ENCODE peak calls at places on chromosomes 1 and 21, in four cellular contexts. Q is stomach, R is A549, G is body of pancreas. A is an unnamed sample. For H3K4me1, the result is how much of the 10 kb centered on the place peaks cover.

GRCh38 chr1:118100686-118101300 is 84.2 kb downstream of the SPAG17 start:
- DNase-seq in Q (peak), R (no peak), G (peak), A (no peak)

GRCh38 chr1:207007352-207008033 is 25.1 kb downstream of the C1orf116 start:
- DNase-seq in Q (peak), R (peak), G (peak), A (no peak)

GRCh38 chr21:16162953-16163352 is 433.2 kb downstream of the USP25 start:
- DNase-seq in Q (no peak), R (no peak), G (no peak), A (no peak)

GRCh38 chr1:200351826-200352549 is 57.8 kb downstream of the ZNF281 start:
- DNase-seq in Q (no peak), R (peak), G (peak), A (no peak)

GRCh38 chr1:77316006-77316405 is 34.2 kb downstream of the AK5 start:
- DNase-seq in Q (no peak), R (no peak), G (no peak), A (no peak)

GRCh38 chr1:220217383-220217988 is 54.8 kb downstream of the RAB3GAP2 start:
- DNase-seq in Q (no peak), R (peak), G (no peak), A (no peak)

GRCh38 chr1:94327001-94327685 is 89.8 kb upstream of the ARHGAP29 start:
- DNase-seq in Q (peak), R (no peak), G (peak), A (no peak)

GRCh38 chr1:34163792-34164509 is 1.1 kb downstream of the CSMD2 start:
- DNase-seq in Q (no peak), R (no peak), G (no peak), A (no peak)

GRCh38 chr1:77544845-77545244 is 137.6 kb downstream of the ZZZ3 start:
- DNase-seq in Q (no peak), R (no peak), G (no peak), A (no peak)

GRCh38 chr1:226123591-226124471 is 61.3 kb downstream of the H3-3A start:
- DNase-seq in Q (peak), R (no peak), G (peak), A (no peak)

GRCh38 chr1:52334906-52335528 is 31.0 kb downstream of the CC2D1B start:
- DNase-seq in Q (no peak), R (no peak), G (no peak), A (no peak)

GRCh38 chr1:12464627-12465056 is 153.4 kb downstream of the DHRS3 start:
- DNase-seq in Q (no peak), R (no peak), G (peak), A (no peak)

DNA sequence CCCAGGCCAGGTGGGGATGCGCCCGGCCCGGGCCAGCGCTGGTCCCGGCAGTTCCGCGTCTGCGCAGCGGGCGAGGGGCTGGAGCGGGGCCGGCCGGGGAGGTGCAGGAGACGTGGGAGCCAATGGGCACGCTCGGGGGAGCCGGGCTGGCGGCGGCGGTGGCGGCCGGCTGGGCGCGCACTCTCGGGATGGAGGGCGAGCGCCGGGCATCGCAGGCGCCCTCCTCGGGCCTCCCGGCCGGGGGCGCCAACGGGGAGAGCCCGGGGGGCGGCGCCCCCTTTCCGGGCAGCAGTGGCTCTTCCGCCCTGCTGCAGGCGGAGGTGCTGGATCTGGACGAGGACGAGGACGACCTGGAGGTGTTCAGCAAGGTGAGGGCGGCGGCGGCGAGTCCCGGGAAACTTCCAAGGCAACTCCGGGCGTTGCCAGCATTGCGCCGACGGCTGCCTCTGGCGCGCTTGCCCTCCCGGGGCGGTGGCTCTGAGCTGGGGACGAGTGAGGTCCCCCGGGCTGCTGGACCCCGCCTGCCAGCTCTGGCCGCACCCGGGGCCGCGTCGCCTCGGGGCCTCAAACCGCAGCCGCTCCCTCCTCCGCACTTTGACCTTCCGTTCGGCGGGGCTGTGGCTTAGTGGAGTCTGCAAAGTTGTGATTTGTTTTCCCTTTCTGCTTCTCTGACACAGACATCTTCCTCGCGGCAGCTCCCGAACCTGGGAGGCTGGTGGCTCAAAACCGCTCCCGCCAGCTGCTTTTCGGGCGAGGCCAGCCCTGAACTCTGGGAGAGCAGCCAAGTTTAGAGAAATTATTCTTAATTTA is at the start of gene SNX7:
- DNase-seq in Q (peak), R (peak), G (peak), A (no peak)
- TF ChIP-seq POLR2A in Q (no peak), R (no peak), G (peak), A (peak)

DNA sequence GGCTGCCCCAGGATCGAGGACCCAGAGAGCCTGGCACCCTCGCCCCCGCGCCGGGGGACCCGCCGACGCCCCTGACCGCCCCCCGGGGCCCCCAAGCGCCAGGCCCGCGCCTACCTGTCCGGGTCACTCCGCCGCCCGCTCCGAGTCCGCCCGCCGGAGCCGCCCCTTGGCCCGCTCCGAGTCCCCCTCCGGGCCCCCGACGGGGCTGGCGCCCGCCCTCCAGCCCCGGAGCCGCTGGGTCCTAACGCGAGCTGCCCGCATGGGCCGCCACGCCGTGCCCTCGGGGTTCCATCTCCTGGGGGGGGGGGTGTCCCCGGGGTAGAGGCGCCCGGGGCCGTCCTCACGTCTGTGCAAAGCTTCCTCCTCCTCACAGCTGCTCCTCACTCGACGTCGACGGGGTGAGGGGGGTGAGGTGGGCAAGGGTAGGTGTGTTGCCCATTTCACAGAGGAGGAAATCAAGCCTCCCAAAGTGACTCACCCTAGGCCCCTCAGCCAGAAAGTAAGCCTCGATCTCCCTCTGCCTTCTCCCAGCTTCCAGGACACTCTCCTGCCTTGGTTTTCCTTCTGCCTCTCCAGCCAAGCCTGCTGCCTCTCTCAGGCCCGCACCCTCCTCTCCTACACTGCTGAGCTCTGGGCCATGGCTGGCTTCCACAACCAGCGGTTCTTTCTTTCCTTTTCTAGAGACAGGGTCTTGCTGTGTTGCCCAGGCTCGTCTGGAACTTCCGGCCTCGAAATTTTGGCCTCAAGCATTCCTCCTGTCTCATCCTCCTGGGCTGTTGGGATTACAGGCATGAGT is at the start of gene MFAP2:
- DNase-seq in Q (no peak), R (no peak), G (no peak), A (no peak)
- H3K4me1 ChIP-seq in Q (under half), R (under half), G (under half), A (under half)

GRCh38 chr1:43061803-43062202 is 103.1 kb upstream of the SLC2A1 start:
- DNase-seq in Q (no peak), R (no peak), G (no peak), A (no peak)
- TF ChIP-seq POLR2A in Q (no peak), R (no peak), G (no peak), A (no peak)

DNA sequence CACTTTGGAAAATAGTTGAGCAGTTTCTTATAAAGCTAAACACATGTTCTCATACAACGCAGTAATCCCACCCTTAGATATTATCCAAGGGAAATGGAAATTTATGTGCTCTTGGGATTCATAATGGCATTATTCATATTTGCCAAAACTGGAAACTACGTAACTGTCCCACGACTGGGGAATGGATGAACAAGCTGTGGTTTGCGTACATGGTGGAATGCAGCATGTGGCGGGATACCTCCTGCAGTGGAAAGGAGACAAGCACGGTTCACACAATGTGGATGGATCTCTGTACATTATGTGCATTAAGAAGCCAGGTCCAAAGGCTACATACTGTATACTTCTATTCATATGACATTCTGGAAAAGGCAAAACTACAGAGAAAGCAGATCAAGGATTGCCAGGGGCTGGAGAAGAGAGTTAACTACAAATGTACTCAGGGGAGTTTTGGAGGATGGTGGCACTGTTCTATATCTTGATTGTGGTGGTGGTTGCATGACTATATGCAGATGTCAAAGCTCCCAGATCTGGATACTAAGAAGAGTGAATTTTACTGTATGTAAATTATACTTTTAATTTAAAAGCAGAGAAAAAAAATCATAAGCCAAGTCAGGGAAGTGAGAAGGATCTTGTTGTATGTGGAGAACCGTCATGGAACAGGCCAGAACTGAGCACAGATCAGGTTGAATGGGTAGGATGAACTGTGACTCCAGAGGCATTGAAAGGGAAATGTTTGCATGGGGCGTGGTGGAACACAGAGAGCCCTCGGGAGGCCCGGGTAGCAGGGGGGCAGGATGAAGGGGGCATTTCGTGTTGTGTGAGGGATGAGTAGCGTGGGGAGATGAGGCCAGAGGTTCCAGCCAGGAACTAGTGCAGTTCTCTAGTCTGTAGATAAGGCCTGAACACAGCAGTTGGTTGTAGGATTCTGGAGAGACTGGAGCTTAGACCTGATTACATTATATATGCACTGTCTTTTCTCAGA is 90.7 kb downstream of the GALNT2 start:
- DNase-seq in Q (no peak), R (no peak), G (no peak), A (no peak)
- H3K4me1 ChIP-seq in Q (under half), R (under half), G (half or more), A (under half)

GRCh38 chr1:243791586-243792267 is 58.3 kb downstream of the AKT3 start:
- DNase-seq in Q (no peak), R (no peak), G (peak), A (no peak)
- TF ChIP-seq POLR2A in Q (no peak), R (no peak), G (no peak), A (no peak)

DNA sequence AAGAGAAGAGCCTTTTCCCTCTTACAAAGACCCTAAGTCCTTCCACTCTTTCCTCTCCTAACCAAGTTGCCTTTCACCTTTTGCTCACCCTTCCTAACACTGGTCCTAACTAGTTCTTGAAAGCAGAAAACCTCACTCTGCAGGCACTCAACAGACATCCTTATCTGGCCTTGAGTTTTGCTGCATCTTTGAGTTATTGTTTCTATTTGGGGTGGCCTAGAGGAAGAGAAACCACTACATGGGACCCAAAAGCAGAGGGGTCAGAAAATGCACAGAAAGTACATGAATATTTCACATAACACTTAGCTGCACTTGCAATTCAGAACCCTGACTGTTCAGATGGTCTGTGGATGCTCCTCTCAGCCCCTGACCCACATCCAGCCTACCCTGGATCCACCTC is 178.3 kb upstream of the SYT6 start:
- DNase-seq in Q (no peak), R (no peak), G (no peak), A (no peak)
- H3K4me1 ChIP-seq in Q (under half), R (under half), G (under half), A (under half)

A was measured in esophagus squamous epithelium.